ENCODE peak calls at places on chromosomes 3 and 15, in five cellular contexts. P is mucosa of descending colon, U is heart left ventricle, Y is tibial nerve, E is fibroblast of lung. A is an unnamed sample.

GRCh38 chr3:30602946-30603345 is 3.5 kb upstream of the TGFBR2 start:
- DNase-seq in E (no peak), P (no peak), U (no peak), Y (no peak), A (no peak)

GRCh38 chr3:14660942-14661341 is 9.4 kb downstream of the CCDC174 start:
- DNase-seq in P (no peak), E (no peak), Y (no peak), U (no peak), A (no peak)

GRCh38 chr3:39911465-39912309 is 102.3 kb downstream of the MYRIP start:
- DNase-seq in P (peak; percentile 34), E (no peak), Y (no peak), U (no peak), A (no peak)

GRCh38 chr3:54262541-54262940 is 140.2 kb downstream of the CACNA2D3 start:
- DNase-seq in E (no peak), Y (no peak), P (no peak), U (no peak), A (no peak)

GRCh38 chr3:53828581-53828980 is 17.6 kb downstream of the CHDH start:
- DNase-seq in Y (no peak), P (no peak), E (no peak), U (no peak), A (no peak)

GRCh38 chr3:189013224-189013888 is 158.4 kb upstream of the TPRG1 start:
- DNase-seq in E (no peak), U (no peak), Y (no peak), P (no peak), A (no peak)

GRCh38 chr3:7978104-7978457 is 523.5 kb upstream of the LMCD1 start:
- DNase-seq in P (no peak), U (no peak), E (no peak), Y (no peak), A (no peak)

GRCh38 chr15:60840703-60841411 is 361.9 kb upstream of the ICE2 start:
- DNase-seq in E (no peak), U (no peak), Y (no peak), P (no peak), A (no peak)

GRCh38 chr15:57393081-57393480 is 16.8 kb downstream of the CGNL1 start:
- DNase-seq in E (no peak), Y (no peak), U (no peak), P (no peak), A (no peak)

GRCh38 chr3:65576942-65577341 is 461.8 kb downstream of the MAGI1 start:
- DNase-seq in P (no peak), E (peak; percentile 75), U (no peak), Y (no peak), A (no peak)

GRCh38 chr3:39748002-39748401 is 61.4 kb upstream of the MYRIP start:
- DNase-seq in Y (no peak), E (no peak), P (no peak), U (no peak), A (no peak)

GRCh38 chr3:141330718-141331369 is 37.5 kb upstream of the ZBTB38 start:
- DNase-seq in U (no peak), E (no peak), Y (no peak), P (no peak), A (no peak)

GRCh38 chr15:70354260-70354894 is 256.7 kb upstream of the TLE3 start:
- DNase-seq in E (no peak), Y (no peak), P (no peak), U (no peak), A (no peak)

GRCh38 chr3:53803816-53804545 is 42.2 kb downstream of the CHDH start:
- DNase-seq in U (no peak), E (no peak), Y (no peak), P (no peak), A (no peak)

GRCh38 chr15:29747837-29748417 is 74.3 kb downstream of the TJP1 start:
- DNase-seq in E (peak; percentile 63), P (no peak), Y (no peak), U (no peak), A (no peak)

GRCh38 chr3:37956353-37957184 is 34.0 kb upstream of the VILL start:
- DNase-seq in E (no peak), P (no peak), U (no peak), Y (no peak), A (no peak)

GRCh38 chr3:114409291-114409690 is 115.5 kb downstream of the TIGIT start:
- DNase-seq in E (no peak), U (no peak), Y (no peak), P (no peak), A (no peak)

GRCh38 chr3:51388286-51389029 is 2.6 kb upstream of the RBM15B start:
- DNase-seq in U (no peak), Y (no peak), E (no peak), P (peak; percentile 64), A (no peak)

GRCh38 chr15:63834500-63835210 is 907 bp upstream of the HERC1 start:
- DNase-seq in U (no peak), E (no peak), P (no peak), Y (no peak), A (no peak)
- H3K4me3 ChIP-seq in U (peak overlapping the region; percentile 88), E (peak overlapping the region; percentile 82), P (no peak overlapping the region), Y (peak overlapping the region; percentile 78), A (peak overlapping the region; percentile 87)

GRCh38 chr3:142680710-142681109 is 43.1 kb upstream of the TRPC1 start:
- DNase-seq in U (no peak), P (no peak), Y (no peak), E (no peak), A (no peak)
- TF ChIP-seq CTCF in U (no peak), P (no peak), Y (no peak), E (no peak), A (no peak)

GRCh38 chr15:44565387-44566169 is 28.6 kb downstream of the EIF3J start:
- DNase-seq in P (no peak), Y (no peak), E (no peak), U (no peak), A (no peak)
- H3K36me3 ChIP-seq in P (peaks cover 29% of the 10 kb centered on the region), Y (peaks cover 7% of the 10 kb centered on the region), E (peaks cover 21% of the 10 kb centered on the region), U (no peaks in the 10 kb centered on the region), A (peaks cover 86% of the 10 kb centered on the region)

GRCh38 chr3:126957776-126958637 is 24.9 kb upstream of the PLXNA1 start:
- DNase-seq in E (no peak), U (no peak), Y (no peak), P (no peak), A (no peak)
- H3K4me3 ChIP-seq in E (no peak overlapping the region), U (no peak overlapping the region), Y (no peak overlapping the region), P (no peak overlapping the region), A (no peak overlapping the region)

GRCh38 chr15:73927476-73928240 is 1.4 kb downstream of the LOXL1 start:
- DNase-seq in U (peak; percentile 85), P (peak; percentile 81), E (peak; percentile 48), Y (no peak), A (no peak)
- TF ChIP-seq CTCF in U (peak; percentile 59), P (peak; percentile 50), E (peak; percentile 27), Y (peak; percentile 38), A (peak; percentile 37)

GRCh38 chr3:129567176-129567705 is 24.3 kb downstream of the H1-8 start:
- DNase-seq in E (peak; percentile 51), P (no peak), U (no peak), Y (no peak), A (no peak)

GRCh38 chr3:129564981-129565644 is 22.1 kb downstream of the H1-8 start:
- DNase-seq in Y (no peak), E (no peak), U (no peak), P (no peak), A (no peak)

GRCh38 chr3:129569856-129570255 is 26.9 kb downstream of the H1-8 start:
- DNase-seq in E (no peak), P (no peak), Y (no peak), U (no peak), A (no peak)

GRCh38 chr3:129565902-129566301 is 22.9 kb downstream of the H1-8 start:
- DNase-seq in P (no peak), E (no peak), U (no peak), Y (no peak), A (no peak)

GRCh38 chr3:129567932-129568331 is 25.0 kb downstream of the H1-8 start:
- DNase-seq in Y (no peak), P (no peak), E (no peak), U (no peak), A (no peak)
- H3K36me3 ChIP-seq in Y (no peaks in the 10 kb centered on the region), P (no peaks in the 10 kb centered on the region), E (peaks cover 43% of the 10 kb centered on the region), U (no peaks in the 10 kb centered on the region), A (no peaks in the 10 kb centered on the region)

GRCh38 chr3:58150130-58150663 is 60.6 kb downstream of the DNASE1L3 start:
- DNase-seq in E (no peak), Y (no peak), U (no peak), P (no peak), A (no peak)
- H3K4me3 ChIP-seq in E (no peak overlapping the region), Y (no peak overlapping the region), U (no peak overlapping the region), P (no peak overlapping the region), A (no peak overlapping the region)

GRCh38 chr3:75341324-75342067 is 322.6 kb upstream of the FRG2C start:
- DNase-seq in P (no peak), U (no peak), Y (no peak), E (no peak), A (no peak)
- TF ChIP-seq CTCF in P (no peak), U (no peak), Y (no peak), E (no peak), A (no peak)

A was measured in gastrocnemius medialis.